ENCODE peak calls at places on chromosomes 4 and X, in five cellular contexts. B, Y, Z, R and T are unnamed samples.

GRCh38 chrX:113384628-113385027 is 544.0 kb upstream of the AMOT start:
- DNase-seq in B (no peak), Y (peak; percentile 20), Z (peak; percentile 35), R (peak; percentile 37), T (no peak)

GRCh38 chr4:145001635-145002034 is 96.4 kb downstream of the ANAPC10 start:
- DNase-seq in B (no peak), Y (no peak), Z (no peak), R (no peak), T (no peak)

GRCh38 chrX:151806967-151807540 is 72.5 kb downstream of the CNGA2 start:
- DNase-seq in B (no peak), Y (no peak), Z (peak; percentile 49), R (no peak), T (no peak)

GRCh38 chrX:129798888-129799287 is 19.1 kb downstream of the SASH3 start:
- DNase-seq in B (no peak), Y (no peak), Z (no peak), R (no peak), T (no peak)

GRCh38 chr4:94834496-94834895 is 76.7 kb downstream of the BMPR1B start:
- DNase-seq in B (no peak), Y (no peak), Z (no peak), R (no peak), T (no peak)

GRCh38 chr4:48651869-48652447 is 128.1 kb downstream of the FRYL start:
- DNase-seq in B (no peak), Y (no peak), Z (peak; percentile 87), R (no peak), T (no peak)

GRCh38 chrX:2261838-2262678 is 238.7 kb downstream of the DHRSX start:
- DNase-seq in B (peak; percentile 61), Y (no peak), Z (no peak), R (no peak), T (no peak)

GRCh38 chr4:184348311-184349233 is 125.8 kb downstream of the IRF2 start:
- DNase-seq in B (no peak), Y (peak; percentile 64), Z (no peak), R (peak; percentile 87), T (no peak)

GRCh38 chr4:165199722-165200121 is 7.6 kb upstream of the KLHL2 start:
- DNase-seq in B (no peak), Y (no peak), Z (peak; percentile 88), R (no peak), T (no peak)

GRCh38 chrX:111100191-111100590 is 4.2 kb downstream of the PAK3 start:
- DNase-seq in B (no peak), Y (no peak), Z (peak; percentile 32), R (peak; percentile 57), T (peak; percentile 0)

GRCh38 chrX:22085969-22086368 is 53.8 kb downstream of the PHEX start:
- DNase-seq in B (no peak), Y (no peak), Z (no peak), R (no peak), T (no peak)
- H3K27ac ChIP-seq in B (no peak overlapping the region), Y (no peak overlapping the region), Z (no peak overlapping the region), R (peak overlapping the region; percentile 64), T (no peak overlapping the region)

GRCh38 chr4:78410225-78410624 is 141.3 kb upstream of the ANXA3 start:
- DNase-seq in B (no peak), Y (no peak), Z (no peak), R (no peak), T (no peak)
- H3K27ac ChIP-seq in B (no peak overlapping the region), Y (no peak overlapping the region), Z (no peak overlapping the region), R (no peak overlapping the region), T (no peak overlapping the region)

DNA sequence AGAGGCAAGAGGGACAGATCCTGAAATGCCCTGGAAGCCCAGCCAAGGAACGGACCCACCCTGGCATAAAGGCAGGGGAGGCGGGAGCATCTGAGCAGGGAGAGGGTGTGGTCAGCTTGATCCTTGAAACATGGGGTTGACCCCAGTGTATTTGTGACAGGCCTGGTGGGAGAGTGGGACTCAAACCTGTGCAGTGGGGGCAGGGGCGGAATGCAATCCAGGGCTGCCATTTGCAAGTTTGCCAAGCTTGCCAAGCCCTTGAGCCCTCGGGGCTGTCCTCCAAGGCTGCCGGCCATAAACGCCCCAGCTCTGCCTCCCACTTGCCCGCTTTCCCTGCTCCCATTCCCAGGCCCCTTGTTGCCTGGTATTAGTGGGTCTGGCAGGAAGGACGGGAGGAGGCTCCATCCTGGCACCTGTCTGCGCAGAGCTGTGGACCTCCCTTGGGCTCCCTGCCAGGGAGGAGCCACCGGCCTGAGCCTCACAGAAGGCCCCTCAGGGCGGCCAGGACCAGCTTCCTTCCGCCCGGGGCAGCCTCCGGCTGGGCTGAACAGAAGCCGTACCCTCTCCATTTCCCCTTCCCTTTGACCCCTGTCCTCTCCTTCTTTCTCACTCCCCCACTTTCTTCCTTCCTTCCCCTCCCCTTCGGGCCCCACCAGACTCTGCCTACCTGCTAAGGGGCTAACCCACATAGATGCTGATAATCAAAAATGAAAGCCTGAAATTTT is 661 bp downstream of the S100P start:
- DNase-seq in B (no peak), Y (no peak), Z (no peak), R (no peak), T (no peak)
- H3K27ac ChIP-seq in B (peak overlapping the region; percentile 51), Y (no peak overlapping the region), Z (no peak overlapping the region), R (peak overlapping the region; percentile 96), T (no peak overlapping the region)

GRCh38 chr4:85672116-85672515 is 197.2 kb downstream of the ARHGAP24 start:
- DNase-seq in B (no peak), Y (no peak), Z (no peak), R (no peak), T (no peak)

GRCh38 chr4:85672959-85673358 is 198.0 kb downstream of the ARHGAP24 start:
- DNase-seq in B (no peak), Y (no peak), Z (no peak), R (no peak), T (no peak)

GRCh38 chr4:85673540-85673939 is 198.6 kb downstream of the ARHGAP24 start:
- DNase-seq in B (no peak), Y (no peak), Z (no peak), R (no peak), T (no peak)

GRCh38 chr4:85669204-85669603 is 194.3 kb downstream of the ARHGAP24 start:
- DNase-seq in B (no peak), Y (no peak), Z (no peak), R (no peak), T (no peak)

DNA sequence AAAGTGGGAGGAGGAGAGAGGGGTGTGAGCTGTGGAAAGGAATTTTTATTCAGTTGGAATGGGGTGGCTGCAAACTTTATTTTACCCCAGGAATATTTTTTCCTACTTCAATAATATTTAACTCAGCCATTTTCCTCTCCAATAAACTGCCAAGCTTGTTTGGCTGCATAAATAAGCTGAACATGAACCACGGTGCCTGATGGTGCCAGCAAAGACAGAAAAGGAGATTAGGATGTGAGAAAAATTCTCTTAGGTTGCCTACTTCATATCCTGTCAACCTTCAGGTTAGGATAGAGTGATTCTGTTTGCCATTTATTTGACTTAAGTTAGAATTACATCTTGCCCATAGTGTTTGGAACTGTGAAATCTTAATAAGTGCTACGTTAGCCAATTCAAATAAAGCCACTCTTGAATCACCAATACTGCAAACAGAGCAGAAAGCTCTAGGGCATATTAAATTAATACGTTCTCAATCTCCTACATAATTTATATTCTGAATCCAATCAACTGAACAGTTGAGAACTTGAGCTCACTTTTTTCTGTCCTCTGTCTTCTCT is 195.1 kb downstream of the ARHGAP24 start:
- DNase-seq in B (no peak), Y (no peak), Z (no peak), R (no peak), T (no peak)
- H3K27ac ChIP-seq in B (no peak overlapping the region), Y (no peak overlapping the region), Z (no peak overlapping the region), R (no peak overlapping the region), T (no peak overlapping the region)

GRCh38 chr4:167897116-167897515 is 195.2 kb upstream of the ANXA10 start:
- DNase-seq in B (no peak), Y (no peak), Z (peak; percentile 95), R (peak; percentile 31), T (no peak)
- H3K27ac ChIP-seq in B (no peak overlapping the region), Y (no peak overlapping the region), Z (peak overlapping the region; percentile 94), R (peak overlapping the region; percentile 70), T (no peak overlapping the region)